ENCODE peak calls at places on chromosomes 5 and 9, in eight cellular contexts. D is cardiac muscle cell, R is adrenal gland, T is astrocyte, E is fibroblast of lung, F is tibial artery, U is hepatocyte, X is left ventricle myocardium inferior. N is an unnamed sample.

GRCh38 chr5:56481998-56482698 is 249.0 kb upstream of the ANKRD55 start:
- DNase-seq in D (no peak), R (no peak), T (no peak), E (no peak), F (no peak), U (no peak), X (no peak), N (no peak)

GRCh38 chr9:128335914-128336313 is 4.4 kb upstream of the SLC27A4 start:
- DNase-seq in D (no peak), R (no peak), T (no peak), E (no peak), F (no peak), U (no peak), X (no peak), N (no peak)

GRCh38 chr5:41637869-41638268 is 127.5 kb upstream of the PLCXD3 start:
- DNase-seq in D (peak; percentile 9), R (no peak), T (no peak), E (no peak), F (no peak), U (no peak), X (no peak), N (no peak)

GRCh38 chr9:105385372-105385985 is 62.4 kb upstream of the FSD1L start:
- DNase-seq in D (no peak), R (peak; percentile 73), T (peak; percentile 27), E (peak; percentile 45), F (no peak), U (no peak), X (peak; percentile 20), N (no peak)

GRCh38 chr5:74639538-74640449 is 734 bp downstream of the ENC1 start:
- DNase-seq in D (peak; percentile 68), R (peak; percentile 48), T (no peak), E (no peak), F (no peak), U (peak; percentile 51), X (peak; percentile 46), N (peak; percentile 84)

GRCh38 chr9:83219924-83220438 is 157.0 kb upstream of the RASEF start:
- DNase-seq in D (no peak), R (no peak), T (no peak), E (no peak), F (no peak), U (peak; percentile 39), X (no peak), N (no peak)

GRCh38 chr9:17580119-17580518 is 1.3 kb downstream of the SH3GL2 start:
- DNase-seq in D (no peak), R (no peak), T (no peak), E (no peak), F (no peak), U (no peak), X (no peak), N (no peak)

GRCh38 chr5:79829260-79829659 is 139.6 kb downstream of the CMYA5 start:
- DNase-seq in D (peak; percentile 38), R (no peak), T (no peak), E (no peak), F (no peak), U (peak; percentile 18), X (no peak), N (no peak)

GRCh38 chr5:143480001-143480400 is 76.5 kb upstream of the NR3C1 start:
- DNase-seq in D (no peak), R (no peak), T (no peak), E (no peak), F (no peak), U (no peak), X (no peak), N (no peak)

GRCh38 chr9:121450241-121450640 is 49.4 kb downstream of the GGTA1 start:
- DNase-seq in D (no peak), R (no peak), T (no peak), E (no peak), F (no peak), U (peak; percentile 46), X (no peak), N (no peak)

GRCh38 chr5:148425808-148426207 is 42.0 kb downstream of the FBXO38 start:
- DNase-seq in D (no peak), R (no peak), T (no peak), E (peak; percentile 19), F (no peak), U (no peak), X (no peak), N (no peak)

GRCh38 chr9:2132484-2133082 is 117.4 kb downstream of the SMARCA2 start:
- DNase-seq in D (peak; percentile 48), R (no peak), T (peak; percentile 27), E (peak; percentile 24), F (no peak), U (peak; percentile 23), X (no peak), N (no peak)

GRCh38 chr9:34555002-34555348 is 32.2 kb upstream of the ENHO start:
- DNase-seq in D (peak; percentile 49), R (no peak), T (peak; percentile 8), E (peak; percentile 13), F (peak; percentile 49), U (peak; percentile 82), X (no peak), N (peak; percentile 42)

GRCh38 chr5:68802430-68802829 is 291.4 kb upstream of the SLC30A5 start:
- DNase-seq in D (no peak), R (no peak), T (no peak), E (no peak), F (no peak), U (no peak), X (no peak), N (no peak)

GRCh38 chr5:172647341-172648007 is 6.4 kb downstream of the NEURL1B start:
- DNase-seq in D (no peak), R (no peak), T (no peak), E (no peak), F (peak; percentile 62), U (no peak), X (no peak), N (peak; percentile 21)

GRCh38 chr5:118115791-118116190 is 872.6 kb downstream of the DTWD2 start:
- DNase-seq in D (no peak), R (no peak), T (peak; percentile 3), E (peak; percentile 19), F (no peak), U (no peak), X (no peak), N (no peak)

GRCh38 chr5:99022250-99022649 is 93.4 kb upstream of the CHD1 start:
- DNase-seq in D (no peak), R (no peak), T (no peak), E (no peak), F (no peak), U (no peak), X (no peak), N (no peak)

GRCh38 chr5:103562084-103562452 is 521 bp downstream of the NUDT12 start:
- DNase-seq in D (no peak), R (peak; percentile 14), T (no peak), E (no peak), F (no peak), U (peak; percentile 8), X (no peak), N (peak; percentile 44)

GRCh38 chr9:97848582-97849237 is 4.3 kb upstream of the FOXE1 start:
- DNase-seq in D (peak; percentile 44), R (no peak), T (no peak), E (no peak), F (no peak), U (no peak), X (no peak), N (peak; percentile 82)

GRCh38 chr9:114624656-114625055 is 13.6 kb downstream of the TMEM268 start:
- DNase-seq in D (no peak), R (no peak), T (no peak), E (no peak), F (no peak), U (no peak), X (no peak), N (no peak)

GRCh38 chr5:126594676-126595485 is at the start of gene ALDH7A1:
- DNase-seq in D (peak; percentile 96), R (peak; percentile 96), T (peak; percentile 90), E (peak; percentile 95), F (peak; percentile 95), U (peak; percentile 95), X (peak; percentile 89), N (peak; percentile 96)

DNA sequence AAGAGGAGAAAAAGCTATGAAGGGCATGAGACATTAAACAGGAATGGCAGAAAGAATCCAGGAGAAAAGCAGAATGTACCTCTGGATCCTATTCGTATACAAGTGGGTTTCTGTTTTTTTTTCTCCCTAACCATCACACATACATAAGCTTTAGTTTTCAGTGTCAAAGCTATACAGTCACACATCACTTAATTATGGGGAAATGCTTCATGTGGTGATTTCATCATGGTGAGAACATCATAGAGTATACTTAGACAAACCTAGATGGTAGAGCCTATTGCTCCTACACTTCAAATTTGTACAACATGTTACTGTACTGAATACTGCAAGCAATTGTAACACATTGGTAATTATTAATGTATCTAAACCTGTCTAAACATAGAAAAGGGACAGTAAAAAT is 290.6 kb downstream of the AOPEP start:
- DNase-seq in D (no peak), R (no peak), T (no peak), E (peak; percentile 56), F (no peak), U (no peak), X (no peak), N (no peak)
- H3K4me1 ChIP-seq in D (peaks cover 9% of the 10 kb centered on the region), R (peaks cover 13% of the 10 kb centered on the region), T (peaks cover 28% of the 10 kb centered on the region), E (peaks cover 19% of the 10 kb centered on the region), F (no peaks in the 10 kb centered on the region), U (peaks cover 19% of the 10 kb centered on the region), X (peaks cover 100% of the 10 kb centered on the region), N (peaks cover 10% of the 10 kb centered on the region)

GRCh38 chr9:124869986-124870560 is 8.1 kb downstream of the ARPC5L start:
- DNase-seq in D (peak; percentile 22), R (peak; percentile 83), T (no peak), E (peak; percentile 35), F (no peak), U (peak; percentile 75), X (no peak), N (no peak)
- H3K4me1 ChIP-seq in D (peaks cover 24% of the 10 kb centered on the region), R (peaks cover 40% of the 10 kb centered on the region), T (peaks cover 24% of the 10 kb centered on the region), E (peaks cover 16% of the 10 kb centered on the region), F (no peaks in the 10 kb centered on the region), U (peaks cover 25% of the 10 kb centered on the region), X (peaks cover 73% of the 10 kb centered on the region), N (no peaks in the 10 kb centered on the region)

GRCh38 chr5:116529615-116530014 is 45.0 kb downstream of the SEMA6A start:
- DNase-seq in D (no peak), R (no peak), T (no peak), E (no peak), F (no peak), U (no peak), X (no peak), N (no peak)
- H3K4me1 ChIP-seq in D (peaks cover 21% of the 10 kb centered on the region), R (peaks cover 46% of the 10 kb centered on the region), T (no peaks in the 10 kb centered on the region), E (no peaks in the 10 kb centered on the region), F (no peaks in the 10 kb centered on the region), U (peaks cover 81% of the 10 kb centered on the region), X (peaks cover 45% of the 10 kb centered on the region), N (peaks cover 2% of the 10 kb centered on the region)

GRCh38 chr9:131671150-131671549 is 68.7 kb downstream of the RAPGEF1 start:
- DNase-seq in D (no peak), R (no peak), T (no peak), E (no peak), F (no peak), U (no peak), X (no peak), N (no peak)

GRCh38 chr9:131668439-131669233 is 71.2 kb downstream of the RAPGEF1 start:
- DNase-seq in D (no peak), R (peak; percentile 55), T (peak; percentile 86), E (peak; percentile 88), F (no peak), U (peak; percentile 44), X (no peak), N (no peak)

GRCh38 chr9:131670247-131670681 is 69.6 kb downstream of the RAPGEF1 start:
- DNase-seq in D (no peak), R (peak; percentile 74), T (no peak), E (no peak), F (peak; percentile 84), U (no peak), X (peak; percentile 67), N (peak; percentile 88)

GRCh38 chr9:131668057-131668438 is 71.8 kb downstream of the RAPGEF1 start:
- DNase-seq in D (no peak), R (no peak), T (no peak), E (no peak), F (no peak), U (no peak), X (no peak), N (no peak)

GRCh38 chr9:131669234-131670172 is 70.4 kb downstream of the RAPGEF1 start:
- DNase-seq in D (no peak), R (no peak), T (no peak), E (no peak), F (no peak), U (no peak), X (no peak), N (no peak)
- H3K4me1 ChIP-seq in D (peaks cover 32% of the 10 kb centered on the region), R (peaks cover 17% of the 10 kb centered on the region), T (peaks cover 26% of the 10 kb centered on the region), E (peaks cover 21% of the 10 kb centered on the region), F (peaks cover 10% of the 10 kb centered on the region), U (peaks cover 28% of the 10 kb centered on the region), X (peaks cover 100% of the 10 kb centered on the region), N (no peaks in the 10 kb centered on the region)

N was measured in aorta.